ENCODE peak calls at places on chromosome 17, in four cellular contexts. H, L, Q and E are unnamed samples.

GRCh38 chr17:10059684-10060211 is 138.7 kb downstream of the GAS7 start:
- DNase-seq in Q (no peak), H (no peak), L (no peak), E (peak)

GRCh38 chr17:2204393-2204792 is 99.2 kb downstream of the SMG6 start:
- DNase-seq in Q (no peak), L (no peak), H (no peak), E (no peak)

GRCh38 chr17:50903604-50904521 is 37.7 kb upstream of the TOB1 start:
- DNase-seq in H (no peak), L (peak), Q (no peak), E (peak)

GRCh38 chr17:17710728-17711541 is 29.7 kb downstream of the RAI1 start:
- DNase-seq in Q (no peak), H (peak), L (peak), E (no peak)

GRCh38 chr17:64214950-64215349 is 48.1 kb downstream of the TEX2 start:
- DNase-seq in H (no peak), Q (no peak), L (no peak), E (no peak)

GRCh38 chr17:64133546-64134215 is 3.7 kb upstream of the ERN1 start:
- DNase-seq in L (no peak), Q (no peak), H (peak), E (peak)

GRCh38 chr17:61786088-61786487 is 77.2 kb downstream of the BRIP1 start:
- DNase-seq in Q (no peak), H (no peak), L (no peak), E (no peak)

GRCh38 chr17:45225964-45226530 is 4.4 kb downstream of the FMNL1 start:
- DNase-seq in L (no peak), Q (no peak), H (peak), E (peak)

GRCh38 chr17:52025231-52025630 is 133.3 kb downstream of the CA10 start:
- DNase-seq in H (no peak), L (no peak), Q (no peak), E (no peak)

GRCh38 chr17:78735832-78736525 is 46.1 kb downstream of the CYTH1 start:
- DNase-seq in Q (no peak), L (peak), H (no peak), E (no peak)

GRCh38 chr17:77647531-77647930 is 311.0 kb upstream of the TNRC6C start:
- DNase-seq in H (peak), Q (no peak), L (no peak), E (no peak)

GRCh38 chr17:151004-151403 is 13.6 kb downstream of the SCGB1C2 start:
- DNase-seq in H (no peak), L (no peak), Q (no peak), E (no peak)

GRCh38 chr17:7443499-7444485 is 1.1 kb upstream of the CHRNB1 start:
- DNase-seq in H (no peak), Q (no peak), L (no peak), E (no peak)

GRCh38 chr17:37147301-37147812 is 198.6 kb downstream of the AATF start:
- DNase-seq in L (peak), Q (no peak), H (no peak), E (peak)

GRCh38 chr17:42010898-42011516 is 6.2 kb downstream of the DNAJC7 start:
- DNase-seq in H (peak), Q (no peak), L (no peak), E (peak)

GRCh38 chr17:78315355-78316114 is 44.3 kb downstream of the SOCS3 start:
- DNase-seq in L (peak), H (no peak), Q (peak), E (peak)

DNA sequence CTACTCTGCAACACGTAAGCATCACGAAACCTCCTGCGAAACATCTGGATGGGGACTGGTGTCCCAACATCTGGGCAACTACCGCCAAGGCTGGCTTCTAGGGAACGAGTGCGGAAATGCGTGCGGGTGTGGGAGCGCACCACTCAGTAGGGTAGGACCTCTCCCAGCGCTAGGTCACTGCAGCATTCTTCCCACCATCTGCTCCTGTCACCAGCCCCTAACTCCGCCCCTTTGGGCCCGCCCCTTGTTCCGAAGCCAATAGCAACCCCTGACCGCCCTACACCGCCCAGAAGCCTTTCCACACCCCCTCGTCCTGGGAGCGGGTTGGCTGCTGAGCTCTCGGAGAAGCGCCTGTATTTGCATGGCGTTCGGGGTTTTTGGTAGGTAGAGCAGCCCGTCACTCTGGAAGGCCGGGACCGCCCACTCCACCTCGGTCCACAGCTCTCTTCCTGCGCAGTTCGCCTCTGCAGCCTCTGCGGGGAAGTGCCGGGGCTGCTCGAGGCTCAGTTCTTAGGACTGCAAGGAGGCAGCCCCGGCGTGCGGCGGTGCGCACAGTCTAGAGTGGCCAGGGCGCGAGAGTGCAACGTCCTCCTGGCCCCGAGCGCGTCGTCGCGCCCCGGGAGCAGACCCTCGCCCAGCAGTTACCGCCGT is at the start of gene HS3ST3B1:
- DNase-seq in L (no peak), Q (peak), H (peak), E (peak)
- H2AFZ ChIP-seq in L (no peak), Q (no peak), H (no peak), E (no peak)

DNA sequence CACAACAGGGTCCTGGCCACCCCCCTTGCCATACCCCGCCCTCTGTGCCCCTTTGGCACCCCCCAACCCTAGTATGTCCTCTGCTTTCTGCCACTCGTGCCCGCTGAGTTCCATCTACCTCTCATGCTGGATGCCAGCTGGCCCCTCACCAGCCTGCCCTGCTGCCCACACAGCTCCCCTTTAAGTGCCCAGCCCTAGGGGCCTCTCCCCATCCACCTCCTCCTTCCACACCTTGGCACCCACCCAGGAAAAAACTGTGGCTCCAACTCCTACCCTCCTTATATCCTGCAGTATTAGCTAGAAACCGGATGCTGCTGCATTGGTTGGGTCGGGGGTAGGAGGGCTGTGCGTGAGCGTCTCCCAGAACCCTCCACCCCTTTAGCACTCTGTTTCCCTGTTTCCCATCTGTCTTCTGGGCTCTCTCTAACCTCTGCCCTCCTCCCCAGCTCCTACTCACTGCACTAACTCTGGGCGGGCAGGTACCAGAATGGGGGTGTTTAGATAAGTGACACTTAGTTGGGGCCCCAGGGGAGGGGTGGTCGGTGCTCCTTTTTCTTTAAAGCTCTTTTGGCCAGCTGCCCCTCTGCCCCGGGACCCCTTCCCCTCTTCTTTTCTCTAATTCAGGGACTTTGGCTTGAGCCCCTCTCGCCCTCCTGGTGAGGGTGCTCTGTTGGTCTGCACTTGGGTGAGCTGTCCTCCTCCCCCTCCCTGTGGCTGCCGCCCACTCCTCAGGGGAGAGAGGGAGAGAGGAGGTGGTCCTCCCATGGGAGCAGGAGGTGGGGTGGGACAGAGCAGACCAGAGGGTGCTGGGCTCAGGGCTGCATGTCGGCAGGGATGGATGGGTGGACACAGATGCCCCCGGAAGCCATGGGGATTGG is 9.9 kb downstream of the NR1D1 start:
- DNase-seq in H (no peak), L (no peak), Q (no peak), E (no peak)
- H3K27ac ChIP-seq in H (no peak), L (no peak), Q (no peak), E (no peak)

GRCh38 chr17:39224778-39225307 is 902 bp downstream of the STAC2 start:
- DNase-seq in L (no peak), Q (no peak), H (no peak), E (no peak)

GRCh38 chr17:39227364-39227919 is 1.7 kb upstream of the STAC2 start:
- DNase-seq in Q (no peak), L (no peak), H (no peak), E (no peak)

GRCh38 chr17:39225308-39225973 is at the start of gene STAC2:
- DNase-seq in Q (no peak), L (no peak), H (no peak), E (no peak)

GRCh38 chr17:39223907-39224777 is 1.6 kb downstream of the STAC2 start:
- DNase-seq in H (no peak), L (no peak), Q (no peak), E (no peak)

DNA sequence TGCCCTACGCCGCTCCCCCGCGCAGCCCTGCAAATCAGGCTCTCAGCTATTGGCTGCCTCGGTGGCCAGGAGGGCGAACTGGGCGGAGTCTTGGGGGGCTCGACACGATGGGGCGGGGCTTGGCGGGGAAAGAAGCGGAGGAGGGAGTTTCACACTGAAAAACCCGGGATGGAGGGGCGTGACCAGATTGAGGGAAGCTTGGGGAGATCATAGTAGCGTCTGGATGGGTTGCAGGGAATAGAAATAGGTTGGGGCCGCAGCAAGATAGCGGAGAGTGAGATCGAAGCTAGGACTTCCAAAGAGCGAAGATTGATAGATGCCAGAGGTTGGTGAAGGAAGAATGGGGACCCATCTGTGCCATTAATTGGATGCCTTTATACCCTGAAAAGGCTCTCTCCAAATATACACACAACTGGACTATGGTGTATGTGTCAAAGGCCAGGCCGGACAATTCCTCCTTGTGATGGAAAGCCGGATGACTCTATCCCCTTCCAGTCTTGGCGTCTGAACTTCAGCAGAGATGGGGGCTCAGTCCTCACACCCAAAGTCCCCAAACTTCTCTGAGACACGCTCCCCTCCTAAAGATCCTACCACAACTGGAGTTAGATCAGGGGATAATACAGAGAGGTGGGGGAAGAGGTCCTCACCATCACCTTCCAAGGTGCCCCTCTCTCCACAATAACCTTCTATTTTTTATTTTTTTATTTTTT is 384 bp upstream of the STAC2 start:
- DNase-seq in H (peak), Q (peak), L (no peak), E (no peak)
- H3K4me2 ChIP-seq in H (peak), Q (peak), L (no peak), E (no peak)

GRCh38 chr17:5897320-5897911 is 172.8 kb upstream of the WSCD1 start:
- DNase-seq in L (no peak), Q (peak), H (peak), E (no peak)
- H2AFZ ChIP-seq in L (no peak), Q (peak), H (no peak), E (no peak)

GRCh38 chr17:48591435-48592077 is 1.5 kb upstream of the HOXB3 start:
- DNase-seq in H (no peak), L (no peak), Q (no peak), E (no peak)
- H3K27ac ChIP-seq in H (no peak), L (no peak), Q (no peak), E (no peak)

GRCh38 chr17:35080536-35080935 is 17.0 kb upstream of the RFFL start:
- DNase-seq in H (no peak), Q (no peak), L (no peak), E (no peak)
- H3K4me2 ChIP-seq in H (no peak), Q (no peak), L (peak), E (peak)

GRCh38 chr17:30226878-30227277 is 8.6 kb downstream of the SLC6A4 start:
- DNase-seq in L (no peak), H (no peak), Q (no peak), E (no peak)
- H2AFZ ChIP-seq in L (no peak), H (no peak), Q (no peak), E (no peak)

DNA sequence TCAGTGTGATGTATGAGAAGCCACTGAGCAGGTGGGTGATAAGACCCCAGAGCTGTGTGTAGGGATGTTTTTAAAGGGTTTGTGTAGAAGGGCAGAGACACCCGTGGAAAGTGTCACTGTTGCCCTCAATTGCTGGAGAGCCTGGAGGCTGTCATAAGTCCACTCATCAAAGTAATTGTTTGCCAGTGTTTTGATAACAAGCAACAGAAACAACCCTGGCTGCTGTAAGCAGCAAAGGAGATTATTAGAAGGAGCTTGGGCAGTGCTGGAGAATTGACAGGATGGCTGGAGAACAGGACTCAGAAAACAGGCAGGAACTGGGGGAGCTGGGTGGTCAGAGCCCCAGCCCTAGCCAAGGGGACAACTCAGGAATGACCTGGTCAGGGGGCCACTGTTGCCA is 119.6 kb downstream of the CCDC182 start:
- DNase-seq in H (no peak), L (no peak), Q (no peak), E (no peak)
- H3K27ac ChIP-seq in H (no peak), L (no peak), Q (no peak), E (peak)

GRCh38 chr17:79844869-79845600 is 5.8 kb upstream of the CBX4 start:
- DNase-seq in L (no peak), H (peak), Q (no peak), E (peak)
- H3K4me2 ChIP-seq in L (peak), H (no peak), Q (peak), E (no peak)